ENCODE peak calls at places on chromosomes 13 and 19, in nine cellular contexts. I is stomach, F is uterus, W is heart left ventricle, D is body of pancreas, Y is prostate gland, M is transverse colon, Q is spleen, O is right lobe of liver. Z is an unnamed sample.

GRCh38 chr19:47618771-47619170 is 9.8 kb downstream of the BICRA start:
- DNase-seq in Y (no peak), W (peak; percentile 85), F (peak; percentile 55), M (peak; percentile 44), D (peak; percentile 58), O (peak; percentile 93), I (no peak), Q (no peak), Z (peak; percentile 84)

GRCh38 chr13:112924365-112924764 is 44.6 kb upstream of the MCF2L start:
- DNase-seq in O (no peak), M (no peak), W (no peak), D (no peak), F (no peak), Q (no peak), I (no peak), Y (no peak), Z (no peak)

GRCh38 chr13:34207334-34207733 is 389.4 kb downstream of the RFC3 start:
- DNase-seq in W (no peak), O (peak; percentile 21), M (no peak), D (peak; percentile 9), F (no peak), Q (no peak), I (no peak), Y (no peak), Z (peak; percentile 52)

GRCh38 chr13:108376308-108376707 is 106.8 kb downstream of the TNFSF13B start:
- DNase-seq in O (no peak), I (no peak), F (no peak), M (no peak), Q (no peak), Y (no peak), D (no peak), W (no peak), Z (no peak)

GRCh38 chr19:52722062-52723005 is 12.5 kb downstream of the ZNF611 start:
- DNase-seq in D (no peak), F (no peak), I (no peak), Y (no peak), Q (no peak), W (no peak), M (no peak), O (no peak), Z (no peak)

GRCh38 chr13:100438059-100438788 is 150.4 kb downstream of the GGACT start:
- DNase-seq in D (no peak), O (no peak), I (no peak), M (no peak), Q (no peak), Y (no peak), F (no peak), W (no peak), Z (no peak)

GRCh38 chr13:30121244-30121643 is 186.1 kb downstream of the KATNAL1 start:
- DNase-seq in M (no peak), O (no peak), D (no peak), I (no peak), Y (no peak), F (no peak), Q (no peak), W (no peak), Z (no peak)

GRCh38 chr13:78443839-78444238 is 159.5 kb downstream of the POU4F1 start:
- DNase-seq in M (no peak), Y (no peak), D (no peak), F (no peak), O (no peak), Q (no peak), I (no peak), W (no peak), Z (no peak)

GRCh38 chr19:7652061-7652641 is 15.2 kb downstream of the STXBP2 start:
- DNase-seq in Q (peak; percentile 96), D (peak; percentile 88), I (peak; percentile 91), Y (peak; percentile 70), M (peak; percentile 89), W (peak; percentile 92), O (peak; percentile 79), F (peak; percentile 74), Z (peak; percentile 87)

GRCh38 chr19:7923295-7924191 is 2.4 kb downstream of the CTXN1 start:
- DNase-seq in W (no peak), O (no peak), Y (no peak), F (peak; percentile 84), I (no peak), Q (peak; percentile 80), M (no peak), D (no peak), Z (no peak)

GRCh38 chr19:35716985-35717664 is 678 bp upstream of the KMT2B start:
- DNase-seq in W (peak; percentile 98), O (peak; percentile 97), I (peak; percentile 87), Q (peak; percentile 99), M (peak; percentile 89), D (peak; percentile 98), F (peak; percentile 95), Y (peak; percentile 95), Z (peak; percentile 97)
- H3K27ac ChIP-seq in W (peak overlapping the region; percentile 88), O (peak overlapping the region; percentile 88), I (peak overlapping the region; percentile 94), Q (peak overlapping the region; percentile 89), M (peak overlapping the region; percentile 92), D (peak overlapping the region; percentile 90), F (peak overlapping the region; percentile 90), Y (peak overlapping the region; percentile 69), Z (peak overlapping the region; percentile 85)

GRCh38 chr19:42380155-42380554 is 9.9 kb downstream of the CNFN start:
- DNase-seq in M (no peak), Y (no peak), I (no peak), F (no peak), Q (no peak), W (no peak), D (no peak), O (no peak), Z (no peak)
- TF ChIP-seq POLR2A in M (no peak), Y (no peak), I (no peak), F (no peak), Q (no peak), W (no peak), D (no peak), O (no peak), Z (no peak)

GRCh38 chr13:27967203-27967735 is 1.8 kb downstream of the CDX2 start:
- DNase-seq in Q (no peak), W (no peak), I (peak; percentile 23), O (no peak), F (no peak), M (no peak), Y (no peak), D (no peak), Z (no peak)
- H3K27ac ChIP-seq in Q (no peak overlapping the region), W (no peak overlapping the region), I (no peak overlapping the region), O (no peak overlapping the region), F (no peak overlapping the region), M (peak overlapping the region; percentile 94), Y (no peak overlapping the region), D (peak overlapping the region; percentile 72), Z (no peak overlapping the region)

GRCh38 chr13:80337706-80338105 is 3.2 kb downstream of the SPRY2 start:
- DNase-seq in O (no peak), M (no peak), Y (no peak), D (no peak), W (no peak), F (no peak), Q (no peak), I (no peak), Z (no peak)

GRCh38 chr13:80339578-80339840 is 1.4 kb downstream of the SPRY2 start:
- DNase-seq in I (no peak), O (no peak), M (no peak), F (no peak), D (no peak), Y (peak; percentile 8), W (no peak), Q (no peak), Z (no peak)

GRCh38 chr13:80339841-80340642 is 884 bp downstream of the SPRY2 start:
- DNase-seq in F (peak; percentile 28), D (peak; percentile 61), W (peak; percentile 83), I (peak; percentile 46), O (peak; percentile 65), Y (peak; percentile 46), M (peak; percentile 68), Q (peak; percentile 88), Z (peak; percentile 56)

GRCh38 chr13:80340643-80341097 is 256 bp downstream of the SPRY2 start:
- DNase-seq in Q (no peak), M (no peak), Y (no peak), D (no peak), O (no peak), I (no peak), W (no peak), F (no peak), Z (peak; percentile 67)

DNA sequence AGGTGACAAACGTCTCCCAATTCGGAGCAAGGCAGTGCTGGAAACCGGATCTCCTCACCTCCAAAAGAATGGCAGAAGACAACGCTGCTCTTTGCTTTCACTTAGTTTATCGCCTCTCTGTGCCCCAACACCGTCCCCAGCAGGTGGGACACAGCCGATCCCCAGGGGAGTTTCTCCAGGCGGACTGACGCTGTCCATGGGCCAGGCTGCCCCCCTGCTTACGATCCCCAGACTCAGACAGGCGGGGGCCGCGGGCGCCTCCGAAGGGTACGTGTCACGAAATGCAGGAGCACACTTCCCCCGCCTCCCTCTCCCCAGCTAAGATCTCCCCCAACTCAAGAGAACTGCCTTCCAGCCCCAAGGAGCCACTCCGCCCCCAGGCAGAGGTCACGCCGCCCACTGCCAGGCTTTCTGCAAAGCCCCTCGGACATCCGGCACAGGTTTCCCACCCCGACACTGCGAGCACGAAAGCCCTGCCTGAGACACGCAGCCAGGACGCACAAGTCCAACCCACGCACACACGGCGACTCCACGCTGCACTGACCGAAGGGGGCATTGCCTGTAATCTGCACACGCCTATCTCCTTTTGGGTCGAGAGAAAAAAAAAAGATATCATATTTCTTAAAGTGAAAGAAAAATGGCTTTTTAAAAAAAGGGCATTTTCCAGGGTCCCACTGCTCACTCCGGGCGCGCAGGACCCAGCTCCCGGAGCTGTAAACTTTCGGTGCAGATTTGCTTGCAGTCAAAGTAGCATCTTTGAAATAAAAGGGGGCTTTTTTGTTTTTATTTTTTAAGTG is 1.9 kb downstream of the SPRY2 start:
- DNase-seq in D (peak; percentile 78), M (peak; percentile 60), Y (peak; percentile 85), Q (peak; percentile 89), W (peak; percentile 80), I (peak; percentile 61), F (peak; percentile 50), O (peak; percentile 80), Z (peak; percentile 76)
- TF ChIP-seq POLR2A in D (peak; percentile 71), M (no peak), Y (no peak), Q (no peak), W (peak; percentile 32), I (no peak), F (no peak), O (peak; percentile 45), Z (peak; percentile 79)